ENCODE peak calls at places on chromosomes 3 and 15, in nine cellular contexts. A is psoas muscle; T is cardiac muscle cell; X is aorta; F is A549; L is keratinocyte; P is CD4-positive, CD25-positive, alpha-beta regulatory T cell; E is adrenal gland; Q is GM23338. B is an unnamed sample. For H3K4me1, the result is how much of the 10 kb centered on the place peaks cover.

GRCh38 chr3:3212781-3213416 is 33.4 kb upstream of the CRBN start:
- DNase-seq in X (peak), E (no peak), L (no peak), P (no peak), F (no peak), Q (no peak), T (no peak), A (no peak), B (no peak)

GRCh38 chr3:63279000-63279366 is 875 bp downstream of the SYNPR start:
- DNase-seq in P (no peak), F (no peak), A (no peak), E (no peak), X (no peak), L (no peak), T (peak), Q (peak), B (no peak)

GRCh38 chr3:185630182-185630622 is 44.1 kb downstream of the SENP2 start:
- DNase-seq in A (peak), Q (no peak), X (peak), P (no peak), L (no peak), F (no peak), T (no peak), E (peak), B (no peak)

GRCh38 chr3:50625131-50625878 is 8.4 kb downstream of the MAPKAPK3 start:
- DNase-seq in P (no peak), X (no peak), T (no peak), F (no peak), E (no peak), L (no peak), Q (peak), A (no peak), B (no peak)

GRCh38 chr3:120449701-120450216 is 1.0 kb downstream of the FSTL1 start:
- DNase-seq in A (no peak), P (no peak), F (peak), X (no peak), Q (no peak), T (peak), E (no peak), L (no peak), B (no peak)

GRCh38 chr3:127911421-127911931 is 3.6 kb upstream of the KBTBD12 start:
- DNase-seq in L (no peak), Q (no peak), P (no peak), T (no peak), X (peak), F (no peak), E (no peak), A (no peak), B (no peak)

GRCh38 chr15:71252036-71252898 is 137.0 kb downstream of the THSD4 start:
- DNase-seq in A (no peak), F (peak), Q (no peak), P (no peak), X (no peak), L (peak), E (peak), T (no peak), B (no peak)

GRCh38 chr3:85652322-85652721 is 693.5 kb downstream of the CADM2 start:
- DNase-seq in A (no peak), F (no peak), T (no peak), X (no peak), E (no peak), L (no peak), Q (no peak), P (no peak), B (no peak)

GRCh38 chr3:45771831-45772230 is 24.5 kb downstream of the SLC6A20 start:
- DNase-seq in A (no peak), E (no peak), X (no peak), L (no peak), T (no peak), P (no peak), F (no peak), Q (no peak), B (no peak)

DNA sequence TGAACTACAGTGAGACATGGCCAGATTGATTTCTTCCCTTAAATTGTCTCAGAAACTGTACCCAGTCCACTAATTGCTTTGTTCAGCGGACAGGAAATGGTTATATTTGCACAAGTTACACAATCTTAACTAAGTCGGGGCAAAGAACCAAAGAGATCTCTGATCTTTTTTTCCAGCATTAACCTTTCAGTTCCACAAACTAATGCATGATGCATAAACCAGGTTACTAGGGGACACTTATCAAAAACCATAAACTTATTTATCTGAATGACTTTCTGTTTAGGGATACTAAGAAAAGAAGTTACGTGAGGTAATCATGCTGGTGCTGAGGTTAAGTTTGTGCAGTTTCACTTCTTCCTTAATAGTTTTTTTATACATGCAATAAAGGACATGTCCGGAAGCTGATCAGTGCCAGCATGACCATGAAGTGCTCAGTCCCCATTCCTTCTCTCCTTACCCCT is 22.4 kb downstream of the FNDC3B start:
- DNase-seq in Q (no peak), T (no peak), F (no peak), X (no peak), P (no peak), E (no peak), L (no peak), A (no peak), B (no peak)
- H3K4me1 ChIP-seq in Q (under half), T (under half), F (half or more), X (under half), P (under half), E (under half), L (under half), A (half or more), B (under half)

GRCh38 chr3:53149006-53149690 is 11.9 kb upstream of the PRKCD start:
- DNase-seq in X (no peak), F (no peak), L (no peak), P (no peak), A (no peak), E (no peak), T (no peak), Q (no peak), B (no peak)

GRCh38 chr3:53151870-53152269 is 9.1 kb upstream of the PRKCD start:
- DNase-seq in A (no peak), E (no peak), X (peak), P (no peak), Q (no peak), F (no peak), L (no peak), T (no peak), B (no peak)

GRCh38 chr3:53149699-53150098 is 11.3 kb upstream of the PRKCD start:
- DNase-seq in T (no peak), X (no peak), Q (no peak), E (no peak), L (no peak), P (no peak), A (no peak), F (no peak), B (no peak)

GRCh38 chr3:53151465-53151864 is 9.5 kb upstream of the PRKCD start:
- DNase-seq in P (no peak), A (no peak), X (no peak), E (peak), Q (no peak), L (no peak), T (no peak), F (no peak), B (no peak)

GRCh38 chr3:53150247-53151085 is 10.5 kb upstream of the PRKCD start:
- DNase-seq in F (no peak), A (peak), X (peak), L (no peak), T (no peak), P (no peak), E (peak), Q (no peak), B (no peak)
- H3K4me3 ChIP-seq in F (no peak), A (no peak), X (no peak), L (no peak), T (no peak), P (no peak), E (no peak), Q (no peak), B (no peak)

GRCh38 chr3:149373235-149374125 is 4.0 kb downstream of the TM4SF1 start:
- DNase-seq in L (no peak), T (no peak), Q (no peak), A (no peak), X (no peak), F (no peak), P (no peak), E (no peak), B (no peak)

GRCh38 chr3:149374391-149374790 is 3.1 kb downstream of the TM4SF1 start:
- DNase-seq in A (no peak), P (no peak), Q (no peak), L (no peak), X (no peak), T (no peak), F (no peak), E (no peak), B (no peak)

GRCh38 chr3:149375824-149376196 is 1.6 kb downstream of the TM4SF1 start:
- DNase-seq in Q (no peak), F (no peak), L (no peak), T (no peak), A (no peak), X (no peak), P (no peak), E (no peak), B (no peak)

GRCh38 chr3:149376728-149377407 is 581 bp downstream of the TM4SF1 start:
- DNase-seq in L (no peak), Q (no peak), A (no peak), F (no peak), E (no peak), P (no peak), T (no peak), X (no peak), B (no peak)

DNA sequence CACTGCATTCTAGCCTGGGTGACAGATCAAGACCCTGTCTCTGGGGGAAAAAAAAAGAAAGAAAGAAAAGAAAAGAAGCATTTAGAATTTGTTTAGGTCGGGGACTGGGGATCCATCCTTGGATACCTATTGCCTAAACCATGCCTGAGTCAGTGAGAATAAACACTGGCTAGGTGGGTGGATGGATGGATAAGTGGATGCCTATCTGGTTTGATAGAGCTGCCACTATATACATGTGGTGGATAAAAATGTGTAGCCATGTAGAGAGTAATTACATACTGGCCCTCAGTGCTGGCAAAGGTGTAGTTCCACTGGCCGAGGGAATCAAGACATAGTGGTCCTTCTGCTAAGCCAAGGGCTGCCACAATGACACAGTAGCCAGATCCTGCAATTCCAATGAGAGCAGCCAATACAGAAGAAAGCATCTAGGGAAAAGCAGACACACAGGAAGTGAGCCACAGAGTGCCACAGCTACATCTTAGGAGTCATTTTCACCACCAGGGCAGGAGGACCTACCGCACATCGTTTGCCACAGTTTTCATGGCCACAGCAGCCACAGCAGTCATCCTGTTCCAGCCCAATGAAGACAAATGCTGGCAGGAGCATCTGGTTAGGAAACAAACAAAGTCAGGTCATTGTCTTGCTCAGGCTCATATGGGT is 2.2 kb downstream of the TM4SF1 start:
- DNase-seq in A (no peak), L (no peak), Q (no peak), P (no peak), X (no peak), T (no peak), F (no peak), E (no peak), B (no peak)
- H3K4me1 ChIP-seq in A (under half), L (half or more), Q (under half), P (under half), X (under half), T (under half), F (half or more), E (under half), B (under half)

DNA sequence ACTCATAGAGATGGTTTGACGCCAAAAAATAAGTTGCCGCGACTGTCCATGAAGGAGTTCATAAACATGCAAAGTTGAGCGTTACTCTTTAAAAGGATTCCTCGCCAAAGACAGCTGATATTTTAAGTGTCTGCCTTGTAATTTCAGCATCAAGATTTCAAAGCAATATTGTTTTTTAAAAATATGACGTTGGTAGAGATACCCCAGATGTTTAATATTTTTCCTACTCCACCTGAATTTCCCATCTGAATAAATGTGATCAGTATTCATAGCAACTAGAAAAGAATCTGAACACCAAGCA is 155.0 kb downstream of the TUSC7 start:
- DNase-seq in F (no peak), P (no peak), Q (no peak), L (no peak), E (no peak), T (no peak), X (no peak), A (no peak), B (no peak)
- H3K4me3 ChIP-seq in F (no peak), P (no peak), Q (peak), L (no peak), E (no peak), T (no peak), X (no peak), A (no peak), B (no peak)

GRCh38 chr15:72685301-72685924 is 569 bp downstream of the HIGD2B start:
- DNase-seq in L (no peak), X (no peak), F (peak), P (no peak), A (no peak), Q (no peak), E (no peak), T (no peak), B (no peak)

GRCh38 chr15:72685925-72686794 is at the start of the genes BBS4 and HIGD2B:
- DNase-seq in E (peak), P (peak), F (peak), T (peak), Q (peak), X (peak), L (peak), A (peak), B (peak)

GRCh38 chr15:72676838-72677237 is 9.1 kb downstream of the HIGD2B start:
- DNase-seq in X (no peak), P (no peak), Q (no peak), A (no peak), F (no peak), T (no peak), E (no peak), L (no peak), B (no peak)

GRCh38 chr15:72682772-72683171 is 3.2 kb downstream of the HIGD2B start:
- DNase-seq in Q (peak), T (no peak), A (no peak), P (no peak), L (no peak), E (no peak), F (no peak), X (no peak), B (no peak)

DNA sequence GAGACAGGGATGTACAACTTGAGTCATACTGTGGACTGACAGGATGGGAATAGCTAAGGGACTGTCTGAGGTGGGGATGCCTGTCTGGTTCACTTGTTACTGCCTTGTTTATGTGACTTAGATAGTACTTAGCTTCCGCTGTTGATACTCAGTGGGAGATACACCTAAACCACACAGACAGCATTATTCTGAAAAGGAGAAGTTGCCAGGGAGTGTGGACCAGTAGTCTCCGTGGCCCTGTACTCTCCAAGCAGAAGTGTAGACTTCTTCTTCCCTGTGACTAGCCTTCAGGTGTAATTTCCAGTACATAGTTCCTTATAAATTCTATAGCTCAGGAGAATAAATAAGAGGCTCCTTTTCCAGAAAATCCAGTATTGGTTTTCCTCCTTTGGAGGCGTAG is 5.1 kb downstream of the HIGD2B start:
- DNase-seq in T (no peak), E (no peak), X (no peak), Q (no peak), P (no peak), L (no peak), A (no peak), F (no peak), B (no peak)
- H3K4me1 ChIP-seq in T (under half), E (under half), X (under half), Q (under half), P (under half), L (under half), A (under half), F (under half), B (under half)

DNA sequence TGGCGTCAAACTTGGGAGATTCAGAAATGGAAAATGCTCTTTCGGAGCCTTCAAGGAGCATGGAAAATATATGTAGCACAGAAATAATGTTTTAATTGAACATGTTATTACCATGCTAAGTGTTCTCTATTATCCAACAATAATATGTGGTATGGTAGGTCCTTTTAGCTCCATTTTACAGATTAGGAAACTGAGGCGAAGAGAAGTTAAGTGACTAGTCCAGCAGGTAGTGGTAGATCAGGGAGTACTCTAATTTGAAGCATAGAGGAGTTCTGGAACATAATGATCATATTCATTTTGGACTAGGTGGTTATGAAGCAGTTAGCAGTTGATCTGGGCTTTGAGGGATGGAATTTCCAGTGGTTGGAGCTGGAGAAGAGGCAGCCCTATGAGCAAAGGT is 1.1 kb downstream of the CMC1 start:
- DNase-seq in T (no peak), Q (no peak), A (no peak), X (no peak), P (no peak), F (no peak), L (no peak), E (no peak), B (no peak)
- H3K4me3 ChIP-seq in T (peak), Q (peak), A (peak), X (peak), P (peak), F (peak), L (peak), E (peak), B (peak)

DNA sequence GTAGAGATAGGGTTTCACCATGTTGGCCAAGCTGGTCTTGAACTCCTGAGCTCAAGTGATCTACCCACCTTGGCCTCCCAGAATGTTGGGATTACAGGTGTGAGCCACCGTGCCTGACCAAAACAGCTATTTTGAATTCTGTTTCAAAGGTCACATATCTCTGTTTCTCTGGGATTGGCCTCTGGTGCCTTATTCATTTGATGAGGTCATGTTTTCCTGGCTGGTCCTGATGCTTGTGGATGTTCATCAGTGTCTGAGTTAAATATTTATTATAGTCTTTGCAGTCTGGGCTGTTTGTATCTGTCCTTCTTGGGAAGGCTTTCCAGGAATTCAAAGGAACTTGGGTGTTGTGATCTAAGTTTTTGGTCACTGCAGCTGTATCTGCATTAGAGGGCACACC is 5.1 kb downstream of the PATL2 start:
- DNase-seq in A (no peak), X (no peak), Q (no peak), E (no peak), L (no peak), P (no peak), F (no peak), T (no peak), B (no peak)
- H3K4me1 ChIP-seq in A (under half), X (under half), Q (under half), E (under half), L (under half), P (under half), F (under half), T (under half), B (under half)

GRCh38 chr3:114449271-114450007 is 155.6 kb downstream of the TIGIT start:
- DNase-seq in L (no peak), Q (no peak), T (no peak), E (no peak), F (no peak), A (no peak), X (no peak), P (no peak), B (no peak)
- H3K4me3 ChIP-seq in L (no peak), Q (no peak), T (no peak), E (no peak), F (no peak), A (peak), X (no peak), P (no peak), B (no peak)

GRCh38 chr3:47854720-47855455 is 52.0 kb downstream of the DHX30 start:
- DNase-seq in F (no peak), A (peak), L (no peak), T (no peak), X (no peak), Q (no peak), E (no peak), P (no peak), B (no peak)

GRCh38 chr3:47854267-47854666 is 51.3 kb downstream of the DHX30 start:
- DNase-seq in X (no peak), Q (no peak), T (no peak), F (no peak), A (no peak), L (no peak), P (no peak), E (no peak), B (no peak)

GRCh38 chr3:47851888-47852603 is 49.1 kb downstream of the DHX30 start:
- DNase-seq in P (no peak), Q (no peak), F (no peak), L (no peak), A (no peak), X (no peak), T (no peak), E (no peak), B (no peak)

GRCh38 chr3:47850803-47851417 is 48.0 kb downstream of the DHX30 start:
- DNase-seq in A (no peak), L (no peak), X (no peak), Q (no peak), T (no peak), E (no peak), F (no peak), P (no peak), B (no peak)

DNA sequence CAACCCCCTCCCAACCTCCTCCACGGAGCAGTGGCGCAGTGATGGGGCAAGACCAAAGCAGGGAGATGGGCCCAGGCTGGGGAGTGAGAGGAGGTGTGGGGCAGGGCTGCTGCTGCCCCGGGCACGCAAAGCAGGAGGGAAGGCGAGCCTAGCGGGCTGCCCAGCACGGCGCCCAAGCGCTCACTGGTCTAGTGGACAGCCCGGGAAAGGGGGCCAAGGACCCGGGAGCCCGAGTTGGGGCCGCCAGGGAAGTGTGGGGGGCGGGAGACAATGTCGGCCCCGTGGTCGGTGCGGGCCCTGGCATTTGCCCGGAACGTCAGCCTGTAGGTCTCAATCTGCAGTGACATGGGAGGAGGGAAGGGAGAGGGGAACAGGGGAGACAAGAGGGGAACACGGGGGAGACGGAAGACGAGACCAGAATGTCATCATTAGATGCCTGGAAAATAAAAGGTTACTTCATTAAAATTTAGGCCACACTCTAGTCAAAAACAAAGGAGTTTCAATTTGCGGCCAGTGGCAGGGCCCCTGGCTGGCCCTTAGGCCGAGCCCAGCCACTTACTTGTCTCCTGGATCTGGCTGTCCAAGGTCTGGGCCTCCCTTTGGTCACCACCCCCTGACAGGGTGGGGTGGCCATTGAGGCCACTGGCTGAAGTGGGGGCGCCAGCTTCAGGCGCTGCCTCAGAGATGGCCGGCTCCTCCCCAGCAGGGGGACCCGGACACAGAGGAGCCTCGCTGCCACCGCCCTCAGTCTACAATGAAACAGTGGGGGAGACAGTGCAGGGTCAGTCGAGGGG is 49.9 kb downstream of the DHX30 start:
- DNase-seq in T (no peak), L (no peak), Q (no peak), P (no peak), F (no peak), A (peak), X (no peak), E (no peak), B (no peak)
- H3K4me1 ChIP-seq in T (under half), L (under half), Q (under half), P (under half), F (under half), A (under half), X (under half), E (under half), B (under half)